ENCODE peak calls at places on chromosomes 2 and 18, in four cellular contexts. One of them, this sample, is unnamed. For H3K4me1, the result is how much of the 10 kb centered on the place peaks cover.

GRCh38 chr2:239227111-239227581 is 173.7 kb downstream of the HDAC4 start:
- DNase-seq in esophagus squamous epithelium: no peak
- DNase-seq in HCT116: no peak
- DNase-seq in stomach: peak
- DNase-seq in this sample: no peak

GRCh38 chr2:217994776-217995274 is 8.0 kb downstream of the TNS1 start:
- DNase-seq in HCT116: no peak
- DNase-seq in stomach: no peak
- DNase-seq in esophagus squamous epithelium: no peak
- DNase-seq in this sample: no peak

GRCh38 chr2:197297772-197298318 is 12.7 kb downstream of the ANKRD44 start:
- DNase-seq in stomach: no peak
- DNase-seq in HCT116: no peak
- DNase-seq in esophagus squamous epithelium: no peak
- DNase-seq in this sample: no peak

GRCh38 chr2:3290655-3291054 is 87.0 kb downstream of the EIPR1 start:
- DNase-seq in HCT116: no peak
- DNase-seq in esophagus squamous epithelium: no peak
- DNase-seq in stomach: peak
- DNase-seq in this sample: no peak

GRCh38 chr2:26039603-26040367 is 5.9 kb downstream of the RAB10 start:
- DNase-seq in HCT116: no peak
- DNase-seq in esophagus squamous epithelium: no peak
- DNase-seq in stomach: no peak
- DNase-seq in this sample: no peak

GRCh38 chr2:7034313-7034712 is 117.1 kb downstream of the RNF144A start:
- DNase-seq in esophagus squamous epithelium: no peak
- DNase-seq in stomach: no peak
- DNase-seq in HCT116: no peak
- DNase-seq in this sample: no peak

GRCh38 chr2:175880-176800 is 87.7 kb downstream of the SH3YL1 start:
- DNase-seq in HCT116: no peak
- DNase-seq in esophagus squamous epithelium: no peak
- DNase-seq in stomach: no peak
- DNase-seq in this sample: no peak

GRCh38 chr2:203744091-203744490 is 37.7 kb downstream of the CD28 start:
- DNase-seq in stomach: no peak
- DNase-seq in esophagus squamous epithelium: no peak
- DNase-seq in HCT116: no peak
- DNase-seq in this sample: no peak

GRCh38 chr2:231305221-231305620 is 90.3 kb upstream of the B3GNT7 start:
- DNase-seq in stomach: no peak
- DNase-seq in esophagus squamous epithelium: no peak
- DNase-seq in HCT116: no peak
- DNase-seq in this sample: no peak

GRCh38 chr2:237866119-237866621 is 6.7 kb downstream of the RAMP1 start:
- DNase-seq in HCT116: no peak
- DNase-seq in esophagus squamous epithelium: no peak
- DNase-seq in stomach: no peak
- DNase-seq in this sample: no peak

GRCh38 chr2:215664847-215665525 is 229.1 kb upstream of the FN1 start:
- DNase-seq in esophagus squamous epithelium: no peak
- DNase-seq in HCT116: peak
- DNase-seq in stomach: no peak
- DNase-seq in this sample: no peak

GRCh38 chr2:241310917-241311566 is 4.4 kb downstream of the HDLBP start:
- DNase-seq in esophagus squamous epithelium: no peak
- DNase-seq in stomach: no peak
- DNase-seq in HCT116: no peak
- DNase-seq in this sample: no peak
- TF ChIP-seq CTCF in esophagus squamous epithelium: no peak
- TF ChIP-seq CTCF in stomach: no peak
- TF ChIP-seq CTCF in HCT116: no peak
- TF ChIP-seq CTCF in this sample: no peak

DNA sequence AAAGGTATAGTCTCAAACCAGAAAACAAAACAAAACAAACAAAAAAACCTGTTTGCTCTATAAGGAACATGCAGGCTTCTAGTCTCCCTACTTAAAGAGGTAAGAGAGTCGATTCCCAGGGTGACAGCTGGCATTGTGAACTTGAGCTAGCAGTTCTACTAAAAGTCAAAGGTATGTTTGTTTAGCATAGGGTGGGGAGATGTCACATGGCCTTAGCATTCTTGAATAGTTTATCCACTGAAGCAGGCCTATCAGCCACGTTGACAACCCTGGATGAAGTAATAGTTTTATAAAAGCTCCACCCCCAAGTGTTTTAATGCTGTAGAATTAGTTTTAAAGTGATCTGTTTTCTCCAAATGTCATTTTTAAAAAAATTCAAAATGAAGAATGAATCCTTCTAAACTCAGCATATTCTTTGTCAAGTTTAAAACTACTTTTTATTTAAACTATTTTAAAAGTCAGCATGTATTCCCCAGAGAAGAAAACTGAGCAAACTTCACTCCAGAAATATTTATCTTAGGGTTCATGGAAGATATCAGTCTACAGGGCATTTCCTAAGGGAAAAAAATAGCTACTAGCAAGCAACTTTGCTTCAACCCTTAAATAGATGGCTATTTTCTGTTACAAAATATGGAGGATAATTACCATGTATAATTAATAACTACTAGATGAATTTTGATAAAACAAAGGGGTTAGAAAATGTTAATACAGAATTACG is 1.7 kb downstream of the MYOM1 start:
- DNase-seq in stomach: peak
- DNase-seq in esophagus squamous epithelium: no peak
- DNase-seq in HCT116: no peak
- DNase-seq in this sample: no peak
- H3K27ac ChIP-seq in stomach: peak
- H3K27ac ChIP-seq in esophagus squamous epithelium: peak
- H3K27ac ChIP-seq in HCT116: no peak
- H3K27ac ChIP-seq in this sample: peak

GRCh38 chr18:74806700-74807416 is 209.2 kb downstream of the ZNF407 start:
- DNase-seq in HCT116: peak
- DNase-seq in stomach: no peak
- DNase-seq in esophagus squamous epithelium: no peak
- DNase-seq in this sample: no peak

GRCh38 chr18:74803117-74803516 is 205.4 kb downstream of the ZNF407 start:
- DNase-seq in HCT116: no peak
- DNase-seq in stomach: no peak
- DNase-seq in esophagus squamous epithelium: no peak
- DNase-seq in this sample: no peak

GRCh38 chr18:74803769-74804168 is 206.1 kb downstream of the ZNF407 start:
- DNase-seq in HCT116: no peak
- DNase-seq in stomach: no peak
- DNase-seq in esophagus squamous epithelium: no peak
- DNase-seq in this sample: no peak

GRCh38 chr18:74806073-74806472 is 208.4 kb downstream of the ZNF407 start:
- DNase-seq in HCT116: peak
- DNase-seq in esophagus squamous epithelium: no peak
- DNase-seq in stomach: peak
- DNase-seq in this sample: no peak

GRCh38 chr18:74804677-74805076 is 207.0 kb downstream of the ZNF407 start:
- DNase-seq in stomach: no peak
- DNase-seq in HCT116: no peak
- DNase-seq in esophagus squamous epithelium: no peak
- DNase-seq in this sample: no peak
- H3K4me1 ChIP-seq in stomach: under half
- H3K4me1 ChIP-seq in HCT116: under half
- H3K4me1 ChIP-seq in esophagus squamous epithelium: under half
- H3K4me1 ChIP-seq in this sample: under half

DNA sequence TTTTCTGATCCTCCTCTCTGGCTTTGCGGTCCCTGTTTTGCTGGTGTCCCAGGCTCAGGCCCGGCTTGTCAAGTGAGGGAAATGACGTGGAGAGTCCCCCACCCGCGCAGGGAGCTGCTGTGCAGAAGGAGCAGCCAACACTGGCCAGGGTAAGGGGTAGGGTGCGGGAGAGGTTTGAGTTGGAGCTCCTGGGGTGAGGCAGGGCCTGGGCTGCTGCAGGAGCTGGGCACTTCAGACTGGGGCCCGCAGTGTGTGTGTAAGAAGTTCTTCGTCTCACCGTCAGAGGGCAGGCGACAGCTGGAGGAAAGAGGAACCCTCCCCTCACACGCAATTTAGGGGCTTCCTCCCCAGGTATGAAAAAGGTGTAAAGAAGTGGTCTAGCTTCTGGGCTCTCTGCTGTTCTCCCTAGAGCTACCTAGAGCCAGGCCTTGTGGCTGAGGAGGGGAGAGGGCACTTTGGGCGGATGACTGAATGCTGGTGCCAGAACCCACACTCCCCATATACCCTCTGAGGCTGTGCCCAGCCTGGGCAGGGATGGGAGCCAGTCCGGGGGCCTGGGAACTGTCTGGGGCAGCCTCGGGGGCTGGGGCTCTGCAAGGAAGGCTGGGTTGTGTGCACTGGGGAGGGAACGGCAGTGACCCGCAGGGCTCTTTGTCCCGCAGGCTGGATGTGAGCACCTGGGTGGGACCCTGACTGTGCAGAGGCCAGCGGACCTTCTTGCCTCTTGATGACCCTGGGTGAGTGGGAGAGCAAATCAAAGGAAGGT is 11.8 kb downstream of the CELF4 start:
- DNase-seq in HCT116: no peak
- DNase-seq in esophagus squamous epithelium: no peak
- DNase-seq in stomach: no peak
- DNase-seq in this sample: no peak
- TF ChIP-seq CTCF in HCT116: no peak
- TF ChIP-seq CTCF in esophagus squamous epithelium: no peak
- TF ChIP-seq CTCF in stomach: no peak
- TF ChIP-seq CTCF in this sample: no peak

GRCh38 chr2:38037757-38038615 is 38.0 kb downstream of the CYP1B1 start:
- DNase-seq in esophagus squamous epithelium: no peak
- DNase-seq in stomach: no peak
- DNase-seq in HCT116: no peak
- DNase-seq in this sample: no peak

GRCh38 chr2:38038682-38039081 is 37.3 kb downstream of the CYP1B1 start:
- DNase-seq in esophagus squamous epithelium: no peak
- DNase-seq in stomach: no peak
- DNase-seq in HCT116: no peak
- DNase-seq in this sample: no peak

GRCh38 chr2:38037325-38037724 is 38.6 kb downstream of the CYP1B1 start:
- DNase-seq in HCT116: no peak
- DNase-seq in stomach: no peak
- DNase-seq in esophagus squamous epithelium: no peak
- DNase-seq in this sample: no peak

GRCh38 chr2:38033651-38034050 is 42.3 kb downstream of the CYP1B1 start:
- DNase-seq in esophagus squamous epithelium: no peak
- DNase-seq in stomach: no peak
- DNase-seq in HCT116: no peak
- DNase-seq in this sample: no peak

DNA sequence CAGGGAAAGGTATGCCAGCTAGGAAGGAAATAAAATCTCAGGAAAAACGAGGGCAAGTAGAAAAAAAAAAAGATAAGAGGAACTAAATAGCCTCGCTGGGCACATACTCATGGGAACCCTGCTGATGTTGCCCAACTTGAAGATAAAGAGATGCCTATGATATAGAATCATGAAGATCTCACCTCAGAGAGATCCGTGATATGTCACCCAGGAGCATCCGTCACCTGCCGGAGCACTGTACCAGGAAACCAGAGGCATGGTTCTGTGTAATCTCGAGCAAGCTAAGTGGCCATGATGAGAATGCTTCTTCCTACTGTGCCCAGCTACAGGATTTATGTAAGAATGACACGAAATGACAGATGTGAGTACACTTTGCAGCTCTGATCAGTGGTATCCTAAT is 40.0 kb downstream of the CYP1B1 start:
- DNase-seq in stomach: no peak
- DNase-seq in esophagus squamous epithelium: no peak
- DNase-seq in HCT116: no peak
- DNase-seq in this sample: no peak
- H3K27ac ChIP-seq in stomach: no peak
- H3K27ac ChIP-seq in esophagus squamous epithelium: no peak
- H3K27ac ChIP-seq in HCT116: no peak
- H3K27ac ChIP-seq in this sample: no peak

GRCh38 chr2:118246726-118247125 is 158.5 kb downstream of the INSIG2 start:
- DNase-seq in stomach: no peak
- DNase-seq in HCT116: no peak
- DNase-seq in esophagus squamous epithelium: no peak
- DNase-seq in this sample: no peak
- H3K4me1 ChIP-seq in stomach: under half
- H3K4me1 ChIP-seq in HCT116: under half
- H3K4me1 ChIP-seq in esophagus squamous epithelium: under half
- H3K4me1 ChIP-seq in this sample: under half